ENCODE peak calls at places on chromosomes 6 and 20, in six cellular contexts. P is heart left ventricle, E is prostate gland, M is RWPE2, B is body of pancreas, T is OCI-LY7. O is an unnamed sample. For H3K4me1 and H3K36me3, the result is how much of the 10 kb centered on the place peaks cover.

GRCh38 chr6:53926505-53926904 is 131.7 kb downstream of the LRRC1 start:
- DNase-seq in P (no peak), E (no peak), M (no peak), B (no peak), T (no peak), O (no peak)

GRCh38 chr6:6588064-6588923 is at the start of gene LY86:
- DNase-seq in P (peak), E (no peak), M (no peak), B (no peak), T (peak), O (no peak)

GRCh38 chr6:40349566-40350192 is 237.5 kb downstream of the LRFN2 start:
- DNase-seq in P (no peak), E (no peak), M (no peak), B (no peak), T (no peak), O (no peak)

GRCh38 chr6:12993283-12993898 is 276.8 kb downstream of the PHACTR1 start:
- DNase-seq in P (no peak), E (no peak), M (no peak), B (no peak), T (no peak), O (no peak)

GRCh38 chr20:44104807-44105517 is 82.0 kb downstream of the JPH2 start:
- DNase-seq in P (no peak), E (peak), M (peak), B (no peak), T (no peak), O (no peak)

GRCh38 chr6:57190140-57190539 is 18.0 kb downstream of the BAG2 start:
- DNase-seq in P (no peak), E (no peak), M (no peak), B (no peak), T (peak), O (no peak)

GRCh38 chr6:33851959-33852358 is 48.2 kb upstream of the MLN start:
- DNase-seq in P (peak), E (no peak), M (no peak), B (no peak), T (no peak), O (no peak)

GRCh38 chr6:148272084-148272483 is 70.6 kb upstream of the SASH1 start:
- DNase-seq in P (no peak), E (no peak), M (no peak), B (no peak), T (no peak), O (no peak)

GRCh38 chr6:27902335-27903314 is 9.6 kb downstream of the OR2B2 start:
- DNase-seq in P (peak), E (peak), M (no peak), B (peak), T (peak), O (peak)

GRCh38 chr6:72955666-72956065 is 269.6 kb downstream of the KHDC1L start:
- DNase-seq in P (no peak), E (no peak), M (no peak), B (no peak), T (no peak), O (no peak)

GRCh38 chr6:151018911-151019795 is 153.7 kb downstream of the MTHFD1L start:
- DNase-seq in P (no peak), E (no peak), M (no peak), B (no peak), T (no peak), O (no peak)

GRCh38 chr6:160428069-160428430 is 79.9 kb downstream of the SLC22A3 start:
- DNase-seq in P (peak), E (no peak), M (no peak), B (peak), T (no peak), O (no peak)

GRCh38 chr6:23180504-23181293 is 611.3 kb downstream of the HDGFL1 start:
- DNase-seq in P (peak), E (peak), M (no peak), B (peak), T (no peak), O (peak)

GRCh38 chr6:119112856-119113530 is 34.5 kb upstream of the FAM184A start:
- DNase-seq in P (no peak), E (no peak), M (no peak), B (no peak), T (no peak), O (no peak)

GRCh38 chr6:128124713-128125112 is 223.9 kb upstream of the THEMIS start:
- DNase-seq in P (no peak), E (no peak), M (no peak), B (no peak), T (no peak), O (no peak)

GRCh38 chr6:3383525-3383924 is 73.3 kb downstream of the SLC22A23 start:
- DNase-seq in P (no peak), E (peak), M (no peak), B (peak), T (no peak), O (no peak)

GRCh38 chr6:44128020-44128917 is 915 bp downstream of the TMEM63B start:
- DNase-seq in P (peak), E (peak), M (no peak), B (peak), T (peak), O (peak)

GRCh38 chr6:6494677-6495076 is 93.8 kb upstream of the LY86 start:
- DNase-seq in P (peak), E (peak), M (no peak), B (peak), T (peak), O (no peak)

GRCh38 chr20:32621914-32622584 is 36.9 kb upstream of the NOL4L start:
- DNase-seq in P (no peak), E (no peak), M (no peak), B (no peak), T (no peak), O (no peak)

GRCh38 chr6:132304891-132305305 is 96.4 kb downstream of the MOXD1 start:
- DNase-seq in P (no peak), E (no peak), M (no peak), B (no peak), T (no peak), O (no peak)

GRCh38 chr20:32626859-32627636 is 41.9 kb upstream of the NOL4L start:
- DNase-seq in P (no peak), E (no peak), M (peak), B (no peak), T (peak), O (peak)

GRCh38 chr6:16388488-16388887 is 150.1 kb downstream of the GMPR start:
- DNase-seq in P (no peak), E (no peak), M (no peak), B (no peak), T (no peak), O (no peak)

GRCh38 chr6:5726976-5727718 is 279.6 kb downstream of the NRN1 start:
- DNase-seq in P (no peak), E (no peak), M (no peak), B (no peak), T (peak), O (no peak)

DNA sequence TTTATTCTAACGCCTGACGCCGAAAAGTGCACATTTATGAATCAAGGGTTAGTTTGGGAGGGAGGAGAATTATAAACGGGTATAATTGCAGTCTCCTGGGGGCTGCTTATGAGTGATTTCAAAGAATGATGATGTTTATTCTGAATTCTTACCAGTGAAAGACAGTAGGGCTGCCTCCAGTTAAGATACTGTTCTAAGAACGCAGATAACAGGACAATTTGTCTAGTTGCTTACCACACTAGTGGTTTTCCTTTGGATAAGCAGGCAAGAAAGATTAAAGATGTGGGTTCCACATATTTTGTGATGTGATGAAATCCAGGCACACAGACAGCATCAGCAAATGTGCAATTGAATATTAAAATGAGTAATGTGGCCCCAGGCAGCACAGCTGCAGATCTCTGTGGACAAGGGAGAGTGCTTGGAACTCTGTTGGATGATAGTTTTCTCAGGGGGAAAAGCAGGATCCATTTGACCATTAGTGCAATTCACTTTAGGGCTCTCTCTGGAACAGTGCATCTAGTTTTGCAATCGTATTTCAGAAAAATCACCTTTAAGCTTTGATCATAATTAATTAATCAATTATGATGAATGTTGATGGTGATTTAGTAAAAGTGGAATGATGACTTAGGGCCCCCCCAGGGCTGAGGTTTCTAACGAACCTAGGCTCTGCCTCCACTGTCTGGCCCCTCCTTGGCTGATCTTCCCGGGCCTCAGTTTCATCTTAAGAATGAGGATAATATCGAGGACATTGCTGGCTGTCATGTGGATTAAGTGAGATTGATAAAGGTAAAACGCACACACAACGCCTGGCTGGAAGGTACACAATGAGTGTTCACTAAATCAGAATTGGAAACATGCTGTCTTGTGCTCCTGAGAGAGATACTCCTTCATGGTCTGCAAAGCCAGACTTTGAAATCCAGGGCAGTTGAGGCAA is 5.0 kb upstream of the SULF2 start:
- DNase-seq in P (no peak), E (no peak), M (no peak), B (no peak), T (no peak), O (no peak)
- H3K4me1 ChIP-seq in P (under half), E (under half), M (half or more), B (under half), T (under half), O (under half)

GRCh38 chr6:154159126-154159525 is 120.1 kb downstream of the OPRM1 start:
- DNase-seq in P (no peak), E (no peak), M (no peak), B (no peak), T (no peak), O (no peak)

GRCh38 chr6:154157082-154157481 is 118.0 kb downstream of the OPRM1 start:
- DNase-seq in P (no peak), E (no peak), M (no peak), B (no peak), T (no peak), O (no peak)

GRCh38 chr6:154154389-154154967 is 115.4 kb downstream of the OPRM1 start:
- DNase-seq in P (peak), E (peak), M (no peak), B (peak), T (peak), O (no peak)

GRCh38 chr6:154157706-154158105 is 118.7 kb downstream of the OPRM1 start:
- DNase-seq in P (no peak), E (no peak), M (no peak), B (no peak), T (no peak), O (no peak)

GRCh38 chr6:154156135-154156948 is 117.3 kb downstream of the OPRM1 start:
- DNase-seq in P (peak), E (peak), M (no peak), B (peak), T (peak), O (no peak)
- TF ChIP-seq CTCF in P (peak), E (peak), M (peak), B (peak), T (peak), O (peak)

GRCh38 chr20:58243653-58244410 is 15.4 kb upstream of the ANKRD60 start:
- DNase-seq in P (no peak), E (no peak), M (no peak), B (no peak), T (no peak), O (no peak)
- H3K36me3 ChIP-seq in P (half or more), E (under half), M (half or more), B (under half), T (under half), O (under half)

GRCh38 chr6:30782425-30783014 is 38.2 kb upstream of the IER3 start:
- DNase-seq in P (no peak), E (peak), M (no peak), B (no peak), T (no peak), O (no peak)
- H3K4me1 ChIP-seq in P (under half), E (under half), M (under half), B (half or more), T (under half), O (under half)